ENCODE peak calls at places on chromosomes 16 and 17, in five cellular contexts. One of them, this sample, is unnamed.

GRCh38 chr17:38922538-38923291 is 2.7 kb upstream of the LASP1NB start:
- DNase-seq in CD8-positive, alpha-beta T cell: no peak
- DNase-seq in lung: peak; percentile 65
- DNase-seq in pancreas: peak; percentile 44
- DNase-seq in mammary epithelial cell: peak; percentile 15
- DNase-seq in this sample: no peak

GRCh38 chr16:56532714-56533113 is 12.9 kb upstream of the BBS2 start:
- DNase-seq in mammary epithelial cell: no peak
- DNase-seq in pancreas: no peak
- DNase-seq in CD8-positive, alpha-beta T cell: no peak
- DNase-seq in lung: no peak
- DNase-seq in this sample: no peak

GRCh38 chr17:82013341-82013740 is 9.3 kb downstream of the CENPX start:
- DNase-seq in pancreas: no peak
- DNase-seq in CD8-positive, alpha-beta T cell: no peak
- DNase-seq in lung: no peak
- DNase-seq in mammary epithelial cell: no peak
- DNase-seq in this sample: no peak

GRCh38 chr17:43982171-43982570 is 22.3 kb upstream of the NAGS start:
- DNase-seq in pancreas: no peak
- DNase-seq in CD8-positive, alpha-beta T cell: no peak
- DNase-seq in mammary epithelial cell: no peak
- DNase-seq in lung: no peak
- DNase-seq in this sample: no peak

GRCh38 chr16:73058221-73058615 is 10.3 kb upstream of the ZFHX3 start:
- DNase-seq in pancreas: no peak
- DNase-seq in mammary epithelial cell: peak; percentile 54
- DNase-seq in CD8-positive, alpha-beta T cell: no peak
- DNase-seq in lung: no peak
- DNase-seq in this sample: peak; percentile 50

GRCh38 chr17:83149761-83150251 is 70.4 kb downstream of the METRNL start:
- DNase-seq in CD8-positive, alpha-beta T cell: no peak
- DNase-seq in mammary epithelial cell: no peak
- DNase-seq in lung: peak; percentile 11
- DNase-seq in pancreas: no peak
- DNase-seq in this sample: peak; percentile 44

GRCh38 chr16:57579361-57579665 is 36.9 kb downstream of the ADGRG5 start:
- DNase-seq in mammary epithelial cell: no peak
- DNase-seq in pancreas: no peak
- DNase-seq in CD8-positive, alpha-beta T cell: no peak
- DNase-seq in lung: no peak
- DNase-seq in this sample: no peak

GRCh38 chr17:56717471-56717870 is 116.2 kb downstream of the C17orf67 start:
- DNase-seq in mammary epithelial cell: peak; percentile 69
- DNase-seq in pancreas: no peak
- DNase-seq in lung: no peak
- DNase-seq in CD8-positive, alpha-beta T cell: no peak
- DNase-seq in this sample: no peak

GRCh38 chr17:82776454-82776853 is 24.6 kb downstream of the TBCD start:
- DNase-seq in mammary epithelial cell: no peak
- DNase-seq in CD8-positive, alpha-beta T cell: no peak
- DNase-seq in lung: no peak
- DNase-seq in pancreas: no peak
- DNase-seq in this sample: no peak

GRCh38 chr17:6555331-6556120 is 829 bp downstream of the PITPNM3 start:
- DNase-seq in mammary epithelial cell: peak; percentile 76
- DNase-seq in CD8-positive, alpha-beta T cell: no peak
- DNase-seq in pancreas: peak; percentile 65
- DNase-seq in lung: no peak
- DNase-seq in this sample: peak; percentile 49

GRCh38 chr16:30139895-30140481 is 17.0 kb upstream of the MAPK3 start:
- DNase-seq in mammary epithelial cell: no peak
- DNase-seq in pancreas: no peak
- DNase-seq in lung: no peak
- DNase-seq in CD8-positive, alpha-beta T cell: no peak
- DNase-seq in this sample: no peak

GRCh38 chr17:59427425-59427921 is 96.0 kb downstream of the YPEL2 start:
- DNase-seq in lung: peak; percentile 38
- DNase-seq in CD8-positive, alpha-beta T cell: no peak
- DNase-seq in pancreas: no peak
- DNase-seq in mammary epithelial cell: peak; percentile 60
- DNase-seq in this sample: no peak

GRCh38 chr17:66445229-66445628 is 142.8 kb downstream of the PRKCA start:
- DNase-seq in CD8-positive, alpha-beta T cell: no peak
- DNase-seq in mammary epithelial cell: no peak
- DNase-seq in lung: no peak
- DNase-seq in pancreas: no peak
- DNase-seq in this sample: no peak

GRCh38 chr17:13478326-13478830 is 123.4 kb downstream of the HS3ST3A1 start:
- DNase-seq in mammary epithelial cell: no peak
- DNase-seq in pancreas: no peak
- DNase-seq in CD8-positive, alpha-beta T cell: no peak
- DNase-seq in lung: no peak
- DNase-seq in this sample: no peak

GRCh38 chr16:30379165-30379783 is 3.1 kb downstream of the SEPTIN1 start:
- DNase-seq in pancreas: no peak
- DNase-seq in CD8-positive, alpha-beta T cell: no peak
- DNase-seq in mammary epithelial cell: no peak
- DNase-seq in lung: no peak
- DNase-seq in this sample: no peak

GRCh38 chr16:48906076-48906475 is 296.1 kb upstream of the N4BP1 start:
- DNase-seq in mammary epithelial cell: no peak
- DNase-seq in pancreas: no peak
- DNase-seq in CD8-positive, alpha-beta T cell: no peak
- DNase-seq in lung: no peak
- DNase-seq in this sample: no peak

GRCh38 chr17:37131670-37132620 is 183.2 kb downstream of the AATF start:
- DNase-seq in CD8-positive, alpha-beta T cell: no peak
- DNase-seq in pancreas: no peak
- DNase-seq in mammary epithelial cell: no peak
- DNase-seq in lung: no peak
- DNase-seq in this sample: no peak

GRCh38 chr16:84266451-84266850 is 26.6 kb upstream of the KCNG4 start:
- DNase-seq in CD8-positive, alpha-beta T cell: no peak
- DNase-seq in mammary epithelial cell: peak; percentile 44
- DNase-seq in pancreas: no peak
- DNase-seq in lung: peak; percentile 44
- DNase-seq in this sample: no peak

GRCh38 chr17:48728232-48729231 is at the start of gene HOXB13:
- DNase-seq in mammary epithelial cell: no peak
- DNase-seq in pancreas: no peak
- DNase-seq in CD8-positive, alpha-beta T cell: no peak
- DNase-seq in lung: no peak
- DNase-seq in this sample: no peak

GRCh38 chr17:75181608-75182318 is 996 bp downstream of the SUMO2 start:
- DNase-seq in mammary epithelial cell: peak; percentile 18
- DNase-seq in pancreas: peak; percentile 55
- DNase-seq in CD8-positive, alpha-beta T cell: peak; percentile 26
- DNase-seq in lung: no peak
- DNase-seq in this sample: peak; percentile 46

GRCh38 chr17:41176744-41177387 is 1.2 kb downstream of the KRTAP4-2 start:
- DNase-seq in lung: no peak
- DNase-seq in mammary epithelial cell: no peak
- DNase-seq in pancreas: no peak
- DNase-seq in CD8-positive, alpha-beta T cell: no peak
- DNase-seq in this sample: no peak

GRCh38 chr17:19534562-19535149 is 1.0 kb downstream of the SLC47A1 start:
- DNase-seq in pancreas: peak; percentile 35
- DNase-seq in CD8-positive, alpha-beta T cell: no peak
- DNase-seq in mammary epithelial cell: peak; percentile 16
- DNase-seq in lung: no peak
- DNase-seq in this sample: no peak

GRCh38 chr17:67474081-67474661 is 97.1 kb downstream of the PITPNC1 start:
- DNase-seq in mammary epithelial cell: no peak
- DNase-seq in lung: no peak
- DNase-seq in pancreas: no peak
- DNase-seq in CD8-positive, alpha-beta T cell: no peak
- DNase-seq in this sample: no peak

GRCh38 chr16:78040396-78040795 is 18.0 kb downstream of the CLEC3A start:
- DNase-seq in mammary epithelial cell: no peak
- DNase-seq in lung: no peak
- DNase-seq in pancreas: no peak
- DNase-seq in CD8-positive, alpha-beta T cell: no peak
- DNase-seq in this sample: no peak

GRCh38 chr16:2289282-2289681 is 21.4 kb upstream of the RNPS1 start:
- DNase-seq in pancreas: no peak
- DNase-seq in mammary epithelial cell: no peak
- DNase-seq in CD8-positive, alpha-beta T cell: no peak
- DNase-seq in lung: no peak
- DNase-seq in this sample: no peak

GRCh38 chr17:44607836-44608690 is 48.2 kb upstream of the MEIOC start:
- DNase-seq in CD8-positive, alpha-beta T cell: no peak
- DNase-seq in lung: no peak
- DNase-seq in mammary epithelial cell: no peak
- DNase-seq in pancreas: no peak
- DNase-seq in this sample: no peak

GRCh38 chr17:37507108-37507507 is 17.4 kb downstream of the DUSP14 start:
- DNase-seq in pancreas: no peak
- DNase-seq in mammary epithelial cell: no peak
- DNase-seq in lung: no peak
- DNase-seq in CD8-positive, alpha-beta T cell: no peak
- DNase-seq in this sample: no peak

GRCh38 chr16:25494292-25494691 is 197.5 kb upstream of the HS3ST4 start:
- DNase-seq in CD8-positive, alpha-beta T cell: no peak
- DNase-seq in pancreas: no peak
- DNase-seq in lung: no peak
- DNase-seq in mammary epithelial cell: no peak
- DNase-seq in this sample: no peak

GRCh38 chr17:75738218-75738802 is 17.1 kb downstream of the ITGB4 start:
- DNase-seq in lung: peak; percentile 61
- DNase-seq in mammary epithelial cell: no peak
- DNase-seq in pancreas: no peak
- DNase-seq in CD8-positive, alpha-beta T cell: no peak
- DNase-seq in this sample: peak; percentile 99

GRCh38 chr16:49961087-49961486 is 63.9 kb upstream of the CNEP1R1 start:
- DNase-seq in lung: no peak
- DNase-seq in mammary epithelial cell: peak; percentile 55
- DNase-seq in CD8-positive, alpha-beta T cell: no peak
- DNase-seq in pancreas: no peak
- DNase-seq in this sample: no peak

GRCh38 chr17:29140631-29141483 is 39.3 kb downstream of the MYO18A start:
- DNase-seq in CD8-positive, alpha-beta T cell: peak; percentile 52
- DNase-seq in lung: no peak
- DNase-seq in pancreas: no peak
- DNase-seq in mammary epithelial cell: no peak
- DNase-seq in this sample: peak; percentile 56

GRCh38 chr17:29145289-29146058 is 34.7 kb downstream of the MYO18A start:
- DNase-seq in pancreas: no peak
- DNase-seq in lung: peak; percentile 84
- DNase-seq in CD8-positive, alpha-beta T cell: peak; percentile 61
- DNase-seq in mammary epithelial cell: peak; percentile 57
- DNase-seq in this sample: peak; percentile 71

GRCh38 chr17:29146369-29146972 is 33.7 kb downstream of the MYO18A start:
- DNase-seq in mammary epithelial cell: no peak
- DNase-seq in lung: no peak
- DNase-seq in CD8-positive, alpha-beta T cell: no peak
- DNase-seq in pancreas: no peak
- DNase-seq in this sample: no peak

GRCh38 chr17:29141484-29141835 is 38.7 kb downstream of the MYO18A start:
- DNase-seq in lung: no peak
- DNase-seq in CD8-positive, alpha-beta T cell: no peak
- DNase-seq in pancreas: no peak
- DNase-seq in mammary epithelial cell: no peak
- DNase-seq in this sample: no peak

DNA sequence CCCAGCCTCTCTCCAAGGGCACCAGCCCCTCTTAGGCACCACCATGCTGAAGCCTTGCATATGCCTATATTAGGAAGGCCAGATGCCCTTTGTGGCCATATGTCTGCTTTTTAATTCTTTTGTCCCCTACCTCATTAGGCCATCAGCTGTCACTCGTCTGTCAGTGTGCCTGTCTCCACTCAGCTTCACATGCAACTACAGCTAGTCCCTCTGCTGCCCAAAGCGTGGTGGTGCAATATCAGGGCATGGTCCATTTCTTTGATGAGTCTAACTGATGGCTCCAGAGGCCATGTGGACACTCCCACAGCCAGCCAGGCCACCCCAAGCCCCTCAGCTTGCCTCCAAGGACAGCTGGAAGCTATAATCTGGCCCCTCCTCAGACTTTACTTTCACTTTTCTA is 36.3 kb downstream of the MYO18A start:
- DNase-seq in lung: no peak
- DNase-seq in pancreas: no peak
- DNase-seq in mammary epithelial cell: no peak
- DNase-seq in CD8-positive, alpha-beta T cell: no peak
- DNase-seq in this sample: peak; percentile 64
- TF ChIP-seq CTCF in lung: no peak
- TF ChIP-seq CTCF in pancreas: no peak
- TF ChIP-seq CTCF in mammary epithelial cell: peak; percentile 36
- TF ChIP-seq CTCF in CD8-positive, alpha-beta T cell: no peak
- TF ChIP-seq CTCF in this sample: peak; percentile 61

GRCh38 chr16:89374393-89374948 is 115.9 kb downstream of the ANKRD11 start:
- DNase-seq in mammary epithelial cell: no peak
- DNase-seq in CD8-positive, alpha-beta T cell: no peak
- DNase-seq in lung: no peak
- DNase-seq in pancreas: no peak
- DNase-seq in this sample: no peak
- TF ChIP-seq CTCF in mammary epithelial cell: no peak
- TF ChIP-seq CTCF in CD8-positive, alpha-beta T cell: no peak
- TF ChIP-seq CTCF in lung: no peak
- TF ChIP-seq CTCF in pancreas: no peak
- TF ChIP-seq CTCF in this sample: no peak

DNA sequence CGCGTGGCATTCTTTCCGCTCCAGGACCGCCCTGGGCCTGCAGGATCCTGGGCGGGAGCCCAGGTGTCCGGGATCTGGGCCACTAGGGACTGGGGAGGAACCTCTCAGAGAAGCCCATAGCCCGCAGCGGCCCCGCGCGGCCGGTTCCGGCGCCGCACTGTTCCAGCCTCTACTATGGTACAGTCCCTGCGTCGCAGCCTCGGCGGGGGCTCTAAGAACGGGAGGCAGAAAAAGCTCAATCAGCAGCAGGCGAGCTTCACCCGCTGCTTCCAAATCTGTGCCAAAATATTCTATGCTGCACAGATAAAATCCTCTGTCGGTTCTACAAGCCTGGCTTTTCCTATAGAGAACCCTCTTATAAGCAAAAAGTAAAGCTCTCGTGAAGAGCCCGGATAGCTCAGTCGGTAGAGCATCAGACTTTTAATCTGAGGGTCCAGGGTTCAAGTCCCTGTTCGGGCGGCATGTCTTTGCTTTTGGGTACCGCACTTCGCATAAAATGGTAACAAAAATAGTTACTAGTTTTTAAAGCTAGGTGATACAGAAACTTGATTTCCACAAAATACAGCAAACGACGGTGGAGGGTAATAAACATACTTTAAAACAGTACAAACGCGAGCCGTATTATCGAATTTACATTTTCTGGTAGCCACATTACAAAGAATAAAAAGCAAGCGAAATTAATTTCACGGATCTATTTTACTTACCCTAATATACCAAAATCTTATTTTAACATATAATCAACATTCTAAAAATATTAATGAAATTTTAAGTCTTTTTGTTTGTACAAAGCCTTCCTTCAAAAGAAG is 658 bp upstream of the ALOXE3 start:
- DNase-seq in lung: peak; percentile 85
- DNase-seq in pancreas: peak; percentile 92
- DNase-seq in CD8-positive, alpha-beta T cell: peak; percentile 77
- DNase-seq in mammary epithelial cell: peak; percentile 75
- DNase-seq in this sample: peak; percentile 77
- TF ChIP-seq CTCF in lung: peak; percentile 36
- TF ChIP-seq CTCF in pancreas: peak; percentile 72
- TF ChIP-seq CTCF in CD8-positive, alpha-beta T cell: peak; percentile 88
- TF ChIP-seq CTCF in mammary epithelial cell: peak; percentile 85
- TF ChIP-seq CTCF in this sample: peak; percentile 96

GRCh38 chr17:73956595-73957465 is 246.6 kb upstream of the RPL38 start:
- DNase-seq in mammary epithelial cell: peak; percentile 12
- DNase-seq in pancreas: peak; percentile 89
- DNase-seq in lung: peak; percentile 40
- DNase-seq in CD8-positive, alpha-beta T cell: peak; percentile 16
- DNase-seq in this sample: peak; percentile 34
- TF ChIP-seq CTCF in mammary epithelial cell: peak; percentile 54
- TF ChIP-seq CTCF in pancreas: peak; percentile 30
- TF ChIP-seq CTCF in lung: peak; percentile 18
- TF ChIP-seq CTCF in CD8-positive, alpha-beta T cell: peak; percentile 35
- TF ChIP-seq CTCF in this sample: peak; percentile 58

This sample was measured in CD14-positive monocyte.